ENCODE peak calls at places on chromosomes 12 and 14, in seven cellular contexts. N is mucosa of descending colon; F is BE2C; Z is colonic mucosa; C is breast epithelium; A is CD8-positive, alpha-beta T cell; Q is endodermal cell. S is an unnamed sample. For H3K4me1, the result is how much of the 10 kb centered on the place peaks cover.

GRCh38 chr12:59708059-59708458 is 112.2 kb downstream of the SLC16A7 start:
- DNase-seq in N (no peak), F (no peak), C (no peak), Z (no peak), A (no peak), Q (no peak), S (no peak)

GRCh38 chr14:73785336-73785833 is 66.2 kb upstream of the PTGR2 start:
- DNase-seq in F (peak), Q (peak), C (no peak), N (peak), A (peak), Z (peak), S (no peak)

GRCh38 chr14:96117101-96117897 is 78.1 kb downstream of the C14orf132 start:
- DNase-seq in Z (no peak), C (peak), A (no peak), Q (no peak), N (no peak), F (peak), S (no peak)

GRCh38 chr12:2336409-2336829 is 283.6 kb downstream of the CACNA1C start:
- DNase-seq in A (no peak), F (no peak), Z (no peak), N (no peak), Q (no peak), C (no peak), S (no peak)

GRCh38 chr12:87227157-87227556 is 802.0 kb downstream of the C12orf50 start:
- DNase-seq in Q (no peak), A (no peak), C (no peak), N (no peak), Z (no peak), F (no peak), S (no peak)

GRCh38 chr14:99245541-99246511 is 26.2 kb downstream of the BCL11B start:
- DNase-seq in N (no peak), Z (no peak), A (peak), F (no peak), Q (peak), C (no peak), S (no peak)

GRCh38 chr14:105891631-105892452 is 365.5 kb downstream of the TMEM121 start:
- DNase-seq in C (no peak), Z (no peak), A (no peak), N (no peak), Q (peak), F (peak), S (no peak)

GRCh38 chr12:9897524-9897923 is 16.2 kb downstream of the KLRF2 start:
- DNase-seq in A (no peak), Z (no peak), Q (no peak), N (no peak), C (no peak), F (no peak), S (no peak)

GRCh38 chr14:78674820-78675219 is 504.6 kb downstream of the NRXN3 start:
- DNase-seq in N (no peak), Z (no peak), F (no peak), Q (no peak), C (no peak), A (no peak), S (no peak)

GRCh38 chr14:61420326-61420725 is 98.9 kb downstream of the PRKCH start:
- DNase-seq in N (no peak), F (no peak), Z (no peak), A (peak), C (no peak), Q (peak), S (no peak)

GRCh38 chr14:91927800-91928199 is 19.7 kb downstream of the FBLN5 start:
- DNase-seq in N (no peak), C (no peak), A (no peak), Z (no peak), Q (no peak), F (no peak), S (no peak)

GRCh38 chr12:11651785-11652184 is 2.3 kb downstream of the ETV6 start:
- DNase-seq in Q (peak), C (no peak), N (no peak), Z (no peak), F (no peak), A (no peak), S (no peak)

GRCh38 chr12:102300824-102301461 is 103.3 kb upstream of the PMCH start:
- DNase-seq in Z (no peak), C (no peak), Q (peak), F (no peak), N (peak), A (no peak), S (no peak)

GRCh38 chr12:57200497-57200896 is 16.1 kb upstream of the NXPH4 start:
- DNase-seq in F (no peak), A (no peak), C (no peak), N (no peak), Z (no peak), Q (no peak), S (no peak)

GRCh38 chr12:68497702-68498101 is 113.0 kb upstream of the RAP1B start:
- DNase-seq in Z (no peak), F (no peak), C (no peak), A (no peak), N (no peak), Q (no peak), S (no peak)

GRCh38 chr12:6374028-6374780 is 1.2 kb downstream of the SCNN1A start:
- DNase-seq in Q (peak), F (no peak), A (no peak), Z (no peak), N (no peak), C (no peak), S (no peak)

GRCh38 chr12:27554421-27555186 is 30.6 kb downstream of the PPFIBP1 start:
- DNase-seq in A (no peak), N (no peak), F (no peak), C (peak), Z (no peak), Q (no peak), S (no peak)

GRCh38 chr12:116303929-116304328 is 26.4 kb upstream of the MED13L start:
- DNase-seq in A (no peak), N (no peak), Z (no peak), Q (no peak), F (no peak), C (no peak), S (no peak)

GRCh38 chr12:15393995-15394394 is 71.7 kb downstream of the PTPRO start:
- DNase-seq in F (no peak), C (no peak), A (no peak), Q (no peak), Z (no peak), N (no peak), S (no peak)

GRCh38 chr14:106845286-106846087 is 1319.1 kb downstream of the TMEM121 start:
- DNase-seq in A (peak), Q (no peak), Z (peak), C (peak), F (peak), N (peak), S (no peak)

GRCh38 chr14:65357091-65357490 is 55.4 kb upstream of the FUT8 start:
- DNase-seq in Q (no peak), N (no peak), A (no peak), C (no peak), F (no peak), Z (no peak), S (no peak)

GRCh38 chr14:22822619-22823551 is 6.8 kb upstream of the MRPL52 start:
- DNase-seq in F (peak), Z (peak), N (peak), Q (peak), A (peak), C (peak), S (no peak)

GRCh38 chr12:29634057-29634456 is 136.6 kb upstream of the OVCH1 start:
- DNase-seq in A (no peak), N (no peak), F (no peak), C (no peak), Z (no peak), Q (no peak), S (no peak)

GRCh38 chr12:131783915-131784541 is 44.2 kb upstream of the MMP17 start:
- DNase-seq in N (no peak), Q (peak), Z (no peak), F (no peak), A (no peak), C (no peak), S (no peak)

GRCh38 chr14:50714452-50715073 is 46.5 kb upstream of the SAV1 start:
- DNase-seq in N (peak), Q (no peak), C (no peak), A (no peak), Z (no peak), F (no peak), S (no peak)

GRCh38 chr14:99389171-99389826 is 91.4 kb downstream of the SETD3 start:
- DNase-seq in F (peak), C (no peak), N (peak), Q (peak), A (peak), Z (peak), S (no peak)

GRCh38 chr12:124446364-124446763 is 121.0 kb downstream of the NCOR2 start:
- DNase-seq in Z (no peak), N (no peak), C (no peak), A (no peak), Q (no peak), F (no peak), S (no peak)

GRCh38 chr12:18747960-18748359 is 10.0 kb downstream of the CAPZA3 start:
- DNase-seq in N (no peak), F (no peak), C (no peak), A (no peak), Z (no peak), Q (peak), S (no peak)

GRCh38 chr12:19530631-19531020 is 91.3 kb downstream of the AEBP2 start:
- DNase-seq in Z (no peak), F (no peak), Q (no peak), N (no peak), C (no peak), A (no peak), S (no peak)

GRCh38 chr12:52946334-52946733 is 2.6 kb upstream of the KRT18 start:
- DNase-seq in A (no peak), Q (no peak), N (no peak), Z (no peak), F (no peak), C (no peak), S (no peak)
- H3K4me1 ChIP-seq in A (under half), Q (under half), N (under half), Z (under half), F (under half), C (under half), S (under half)

GRCh38 chr12:54412348-54412747 is 6.7 kb downstream of the ITGA5 start:
- DNase-seq in N (no peak), Z (no peak), Q (peak), C (no peak), F (no peak), A (no peak), S (no peak)
- H3K4me1 ChIP-seq in N (under half), Z (under half), Q (under half), C (under half), F (under half), A (half or more), S (under half)

GRCh38 chr12:122137229-122137628 is 36.8 kb downstream of the IL31 start:
- DNase-seq in Z (no peak), A (no peak), N (no peak), F (peak), Q (peak), C (no peak), S (no peak)
- H3K4me1 ChIP-seq in Z (under half), A (under half), N (under half), F (under half), Q (under half), C (under half), S (under half)

GRCh38 chr12:108833355-108833733 is 24.0 kb downstream of the SSH1 start:
- DNase-seq in Q (peak), A (no peak), C (peak), F (no peak), Z (no peak), N (no peak), S (no peak)
- H3K4me1 ChIP-seq in Q (under half), A (under half), C (under half), F (under half), Z (under half), N (under half), S (under half)

GRCh38 chr12:130708648-130709047 is 7.5 kb downstream of the RIMBP2 start:
- DNase-seq in C (no peak), F (no peak), Z (no peak), N (no peak), A (no peak), Q (peak), S (no peak)

GRCh38 chr12:130710733-130711080 is 5.4 kb downstream of the RIMBP2 start:
- DNase-seq in N (no peak), Z (no peak), Q (no peak), A (no peak), C (no peak), F (no peak), S (no peak)

GRCh38 chr12:130709151-130710000 is 6.7 kb downstream of the RIMBP2 start:
- DNase-seq in A (no peak), Z (no peak), F (no peak), Q (peak), N (no peak), C (no peak), S (no peak)

GRCh38 chr12:130711751-130712150 is 4.3 kb downstream of the RIMBP2 start:
- DNase-seq in F (no peak), Q (peak), A (no peak), N (peak), Z (no peak), C (no peak), S (no peak)

GRCh38 chr12:130710001-130710732 is 5.9 kb downstream of the RIMBP2 start:
- DNase-seq in Q (peak), N (no peak), A (no peak), C (no peak), Z (no peak), F (no peak), S (no peak)
- H3K4me1 ChIP-seq in Q (under half), N (under half), A (under half), C (under half), Z (under half), F (under half), S (under half)

S was measured in esophagus squamous epithelium.